ENCODE peak calls at places on chromosomes 5 and 9, in nine cellular contexts. One of them, this sample, is unnamed.

GRCh38 chr9:81871695-81872094 is 56.5 kb upstream of the SPATA31D4 start:
- DNase-seq in PC-3: peak; percentile 58
- DNase-seq in AG04450: no peak
- DNase-seq in brain microvascular endothelial cell: peak; percentile 62
- DNase-seq in H9: no peak
- DNase-seq in DND-41: no peak
- DNase-seq in psoas muscle: no peak
- DNase-seq in tibial nerve: no peak
- DNase-seq in heart right ventricle: no peak
- DNase-seq in this sample: peak; percentile 51

GRCh38 chr5:142960309-142960696 is 190.1 kb downstream of the ARHGAP26 start:
- DNase-seq in brain microvascular endothelial cell: peak; percentile 83
- DNase-seq in H9: no peak
- DNase-seq in AG04450: peak; percentile 24
- DNase-seq in heart right ventricle: no peak
- DNase-seq in psoas muscle: no peak
- DNase-seq in DND-41: no peak
- DNase-seq in tibial nerve: no peak
- DNase-seq in PC-3: peak; percentile 74
- DNase-seq in this sample: peak; percentile 83

GRCh38 chr5:123720339-123720738 is 208.4 kb downstream of the CSNK1G3 start:
- DNase-seq in heart right ventricle: no peak
- DNase-seq in H9: no peak
- DNase-seq in tibial nerve: no peak
- DNase-seq in brain microvascular endothelial cell: no peak
- DNase-seq in AG04450: no peak
- DNase-seq in PC-3: no peak
- DNase-seq in DND-41: no peak
- DNase-seq in psoas muscle: no peak
- DNase-seq in this sample: no peak

GRCh38 chr9:82987370-82987769 is 75.6 kb downstream of the RASEF start:
- DNase-seq in psoas muscle: no peak
- DNase-seq in H9: no peak
- DNase-seq in heart right ventricle: no peak
- DNase-seq in brain microvascular endothelial cell: no peak
- DNase-seq in tibial nerve: no peak
- DNase-seq in AG04450: no peak
- DNase-seq in DND-41: no peak
- DNase-seq in PC-3: no peak
- DNase-seq in this sample: no peak

GRCh38 chr9:5633243-5633642 is 4.3 kb downstream of the RIC1 start:
- DNase-seq in brain microvascular endothelial cell: peak; percentile 36
- DNase-seq in heart right ventricle: no peak
- DNase-seq in psoas muscle: no peak
- DNase-seq in AG04450: no peak
- DNase-seq in DND-41: no peak
- DNase-seq in tibial nerve: no peak
- DNase-seq in PC-3: peak; percentile 74
- DNase-seq in H9: no peak
- DNase-seq in this sample: peak; percentile 44

GRCh38 chr5:127231118-127231517 is 59.5 kb upstream of the MEGF10 start:
- DNase-seq in tibial nerve: no peak
- DNase-seq in AG04450: no peak
- DNase-seq in psoas muscle: no peak
- DNase-seq in heart right ventricle: no peak
- DNase-seq in brain microvascular endothelial cell: no peak
- DNase-seq in DND-41: no peak
- DNase-seq in PC-3: no peak
- DNase-seq in H9: no peak
- DNase-seq in this sample: no peak

GRCh38 chr5:61162832-61163567 is 732 bp upstream of the SMIM15 start:
- DNase-seq in brain microvascular endothelial cell: no peak
- DNase-seq in H9: no peak
- DNase-seq in AG04450: no peak
- DNase-seq in DND-41: no peak
- DNase-seq in psoas muscle: no peak
- DNase-seq in tibial nerve: peak; percentile 14
- DNase-seq in PC-3: peak; percentile 32
- DNase-seq in heart right ventricle: no peak
- DNase-seq in this sample: peak; percentile 76

GRCh38 chr5:1111727-1112289 is at the start of gene SLC12A7:
- DNase-seq in psoas muscle: peak; percentile 57
- DNase-seq in brain microvascular endothelial cell: no peak
- DNase-seq in H9: peak; percentile 73
- DNase-seq in DND-41: peak; percentile 18
- DNase-seq in PC-3: peak; percentile 77
- DNase-seq in heart right ventricle: peak; percentile 74
- DNase-seq in tibial nerve: peak; percentile 45
- DNase-seq in AG04450: no peak
- DNase-seq in this sample: peak; percentile 80

DNA sequence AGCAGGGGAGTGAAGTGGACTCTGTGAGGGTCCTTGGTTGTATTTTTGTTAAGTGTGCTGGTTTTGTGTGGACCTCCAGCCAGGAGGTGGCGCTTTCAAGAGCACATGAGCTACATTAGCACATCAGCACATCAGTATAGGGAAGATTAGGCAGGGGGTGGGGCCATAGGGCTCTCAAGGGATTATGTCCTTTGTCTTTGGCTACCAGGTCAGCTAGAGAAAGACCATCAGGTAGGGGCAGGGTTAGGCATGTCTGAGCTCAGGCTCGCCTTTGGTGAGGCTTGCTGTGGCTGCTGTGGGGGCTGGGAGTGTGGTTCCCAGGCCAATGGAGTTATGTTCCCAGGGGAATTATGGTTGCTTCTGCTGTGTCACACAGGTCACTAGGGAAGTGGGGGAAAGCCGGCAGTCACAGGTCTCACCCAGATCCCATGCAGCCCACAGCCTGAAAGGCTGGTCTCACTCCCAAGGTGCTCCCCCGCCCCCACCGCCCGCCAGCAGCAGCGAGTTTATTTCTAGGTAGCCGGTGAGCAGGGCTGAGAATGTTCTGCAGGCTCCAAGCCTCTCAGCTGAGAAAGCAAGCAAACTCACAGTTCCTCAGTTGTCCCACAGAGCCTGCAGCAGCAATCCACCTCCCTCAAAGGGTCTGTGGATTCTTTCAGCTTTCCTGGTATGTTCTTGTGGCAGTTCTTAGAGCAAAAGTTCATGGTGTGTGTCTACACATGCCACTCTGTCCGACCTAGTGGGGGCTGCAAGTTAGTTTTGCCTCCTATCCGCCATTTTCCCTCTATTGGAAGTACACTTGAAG is 13.7 kb downstream of the OR1J1 start:
- DNase-seq in DND-41: peak; percentile 27
- DNase-seq in AG04450: no peak
- DNase-seq in psoas muscle: no peak
- DNase-seq in brain microvascular endothelial cell: no peak
- DNase-seq in tibial nerve: no peak
- DNase-seq in PC-3: peak; percentile 50
- DNase-seq in H9: peak; percentile 74
- DNase-seq in heart right ventricle: no peak
- DNase-seq in this sample: no peak
- TF ChIP-seq CTCF in DND-41: peak; percentile 50
- TF ChIP-seq CTCF in AG04450: peak; percentile 19
- TF ChIP-seq CTCF in psoas muscle: no peak
- TF ChIP-seq CTCF in brain microvascular endothelial cell: peak; percentile 43
- TF ChIP-seq CTCF in tibial nerve: no peak
- TF ChIP-seq CTCF in PC-3: peak; percentile 65
- TF ChIP-seq CTCF in H9: peak; percentile 55
- TF ChIP-seq CTCF in heart right ventricle: no peak
- TF ChIP-seq CTCF in this sample: peak; percentile 61

DNA sequence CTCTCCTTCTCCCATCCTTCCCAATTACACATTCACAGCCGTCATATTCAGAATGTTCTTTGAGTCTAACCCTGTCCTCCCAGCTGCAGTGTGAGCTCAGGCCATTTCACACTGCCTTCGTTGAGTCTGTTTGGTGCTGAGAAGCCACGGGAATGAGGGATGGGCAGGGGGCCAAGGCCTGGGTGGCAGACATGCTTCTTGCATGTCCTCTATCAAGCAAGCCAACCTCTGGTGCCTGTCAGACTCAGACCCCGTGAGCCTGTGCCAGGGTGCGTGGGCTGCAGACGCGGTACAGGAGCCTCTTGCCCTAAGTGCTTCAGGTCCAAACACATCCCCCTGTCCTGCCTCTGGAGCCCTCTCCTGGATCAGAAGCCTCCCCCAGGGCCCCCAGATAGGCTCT is 46.6 kb upstream of the CDKN2AIPNL start:
- DNase-seq in heart right ventricle: peak; percentile 74
- DNase-seq in PC-3: no peak
- DNase-seq in DND-41: no peak
- DNase-seq in brain microvascular endothelial cell: no peak
- DNase-seq in tibial nerve: peak; percentile 25
- DNase-seq in H9: no peak
- DNase-seq in AG04450: no peak
- DNase-seq in psoas muscle: peak; percentile 78
- DNase-seq in this sample: no peak
- H3K27ac ChIP-seq in heart right ventricle: peak overlapping the region; percentile 62
- H3K27ac ChIP-seq in PC-3: no peak overlapping the region
- H3K27ac ChIP-seq in DND-41: no peak overlapping the region
- H3K27ac ChIP-seq in brain microvascular endothelial cell: no peak overlapping the region
- H3K27ac ChIP-seq in tibial nerve: no peak overlapping the region
- H3K27ac ChIP-seq in H9: no peak overlapping the region
- H3K27ac ChIP-seq in AG04450: no peak overlapping the region
- H3K27ac ChIP-seq in psoas muscle: peak overlapping the region; percentile 53
- H3K27ac ChIP-seq in this sample: peak overlapping the region; percentile 46

GRCh38 chr9:86485359-86485758 is 131.1 kb upstream of the TUT7 start:
- DNase-seq in H9: no peak
- DNase-seq in psoas muscle: no peak
- DNase-seq in brain microvascular endothelial cell: no peak
- DNase-seq in DND-41: no peak
- DNase-seq in heart right ventricle: no peak
- DNase-seq in tibial nerve: no peak
- DNase-seq in PC-3: no peak
- DNase-seq in AG04450: no peak
- DNase-seq in this sample: no peak

GRCh38 chr9:86491634-86492266 is 137.5 kb upstream of the TUT7 start:
- DNase-seq in psoas muscle: no peak
- DNase-seq in heart right ventricle: no peak
- DNase-seq in H9: no peak
- DNase-seq in brain microvascular endothelial cell: no peak
- DNase-seq in AG04450: no peak
- DNase-seq in PC-3: no peak
- DNase-seq in tibial nerve: no peak
- DNase-seq in DND-41: no peak
- DNase-seq in this sample: no peak

GRCh38 chr9:86487222-86487841 is 133.1 kb upstream of the TUT7 start:
- DNase-seq in tibial nerve: no peak
- DNase-seq in PC-3: peak; percentile 44
- DNase-seq in DND-41: no peak
- DNase-seq in brain microvascular endothelial cell: no peak
- DNase-seq in heart right ventricle: no peak
- DNase-seq in psoas muscle: no peak
- DNase-seq in AG04450: no peak
- DNase-seq in H9: no peak
- DNase-seq in this sample: peak; percentile 66

GRCh38 chr9:86488794-86489193 is 134.6 kb upstream of the TUT7 start:
- DNase-seq in H9: peak; percentile 50
- DNase-seq in brain microvascular endothelial cell: no peak
- DNase-seq in tibial nerve: no peak
- DNase-seq in AG04450: no peak
- DNase-seq in psoas muscle: no peak
- DNase-seq in heart right ventricle: no peak
- DNase-seq in DND-41: no peak
- DNase-seq in PC-3: no peak
- DNase-seq in this sample: no peak

DNA sequence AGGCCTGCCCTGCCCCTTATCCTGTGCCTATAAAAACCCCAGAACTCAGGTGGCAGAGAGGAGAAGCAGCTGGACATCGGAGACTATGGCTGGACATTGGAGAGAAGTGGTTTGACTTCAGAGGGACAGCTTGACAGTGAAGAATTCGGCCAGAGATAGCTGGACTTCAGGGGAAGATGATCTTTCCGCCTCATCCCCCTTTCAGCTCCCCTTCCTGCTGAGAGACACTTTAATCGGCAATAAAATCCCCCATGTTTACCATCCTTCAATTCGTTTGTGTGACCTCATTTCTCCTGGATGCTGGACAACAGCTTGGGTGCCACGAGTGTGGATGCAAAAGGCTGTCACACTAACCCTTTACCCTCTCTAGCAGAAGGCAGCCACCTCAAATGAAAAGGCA is 134.1 kb upstream of the TUT7 start:
- DNase-seq in DND-41: no peak
- DNase-seq in tibial nerve: no peak
- DNase-seq in heart right ventricle: no peak
- DNase-seq in PC-3: no peak
- DNase-seq in brain microvascular endothelial cell: no peak
- DNase-seq in psoas muscle: no peak
- DNase-seq in AG04450: no peak
- DNase-seq in H9: no peak
- DNase-seq in this sample: no peak
- TF ChIP-seq CTCF in DND-41: no peak
- TF ChIP-seq CTCF in tibial nerve: no peak
- TF ChIP-seq CTCF in heart right ventricle: no peak
- TF ChIP-seq CTCF in PC-3: no peak
- TF ChIP-seq CTCF in brain microvascular endothelial cell: no peak
- TF ChIP-seq CTCF in psoas muscle: no peak
- TF ChIP-seq CTCF in AG04450: no peak
- TF ChIP-seq CTCF in H9: no peak
- TF ChIP-seq CTCF in this sample: no peak

GRCh38 chr9:107285292-107285691 is 2.2 kb downstream of the RAD23B start:
- DNase-seq in heart right ventricle: no peak
- DNase-seq in AG04450: no peak
- DNase-seq in tibial nerve: no peak
- DNase-seq in DND-41: no peak
- DNase-seq in H9: no peak
- DNase-seq in PC-3: no peak
- DNase-seq in psoas muscle: no peak
- DNase-seq in brain microvascular endothelial cell: no peak
- DNase-seq in this sample: no peak
- H3K27ac ChIP-seq in heart right ventricle: peak overlapping the region; percentile 98
- H3K27ac ChIP-seq in AG04450: no peak overlapping the region
- H3K27ac ChIP-seq in tibial nerve: no peak overlapping the region
- H3K27ac ChIP-seq in DND-41: peak overlapping the region; percentile 8
- H3K27ac ChIP-seq in H9: no peak overlapping the region
- H3K27ac ChIP-seq in PC-3: no peak overlapping the region
- H3K27ac ChIP-seq in psoas muscle: peak overlapping the region; percentile 100
- H3K27ac ChIP-seq in brain microvascular endothelial cell: peak overlapping the region; percentile 0
- H3K27ac ChIP-seq in this sample: no peak overlapping the region

DNA sequence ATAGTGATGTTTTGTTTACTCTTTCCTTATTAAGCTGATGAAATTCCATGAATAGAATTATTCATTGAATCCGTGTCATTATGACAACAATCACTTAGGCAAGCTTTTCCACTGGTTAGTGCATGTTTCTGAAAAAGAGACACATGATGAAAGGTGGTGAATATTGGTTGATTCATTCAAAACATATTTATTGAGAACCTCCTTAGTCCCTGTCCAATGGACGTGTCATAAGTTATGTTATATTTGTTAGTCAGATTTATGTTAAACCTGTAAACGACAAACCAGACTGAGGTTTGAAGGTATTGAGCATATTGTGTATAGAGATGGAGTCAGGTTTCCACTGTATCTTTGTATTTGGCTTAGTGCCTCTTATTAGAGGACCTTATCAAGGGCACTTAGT is 1888.9 kb upstream of the CDH6 start:
- DNase-seq in PC-3: peak; percentile 72
- DNase-seq in tibial nerve: no peak
- DNase-seq in brain microvascular endothelial cell: no peak
- DNase-seq in heart right ventricle: no peak
- DNase-seq in DND-41: no peak
- DNase-seq in psoas muscle: no peak
- DNase-seq in H9: no peak
- DNase-seq in AG04450: no peak
- DNase-seq in this sample: peak; percentile 11
- TF ChIP-seq CTCF in PC-3: no peak
- TF ChIP-seq CTCF in tibial nerve: no peak
- TF ChIP-seq CTCF in brain microvascular endothelial cell: no peak
- TF ChIP-seq CTCF in heart right ventricle: no peak
- TF ChIP-seq CTCF in DND-41: no peak
- TF ChIP-seq CTCF in psoas muscle: no peak
- TF ChIP-seq CTCF in H9: no peak
- TF ChIP-seq CTCF in AG04450: no peak
- TF ChIP-seq CTCF in this sample: no peak

This sample was measured in RWPE1.